ENCODE peak calls at places on chromosome 21, in nine cellular contexts. G is RWPE1, P is HFF-Myc, I is HCT116, Z is PC-9, N is nephron progenitor cell, E is IMR-90, D is pancreas, M is D721Med. U is an unnamed sample.

GRCh38 chr21:33554236-33554981 is 11.6 kb downstream of the SON start:
- DNase-seq in G (no peak), N (no peak), I (no peak), P (no peak), E (no peak), Z (no peak), M (no peak), D (no peak), U (no peak)

GRCh38 chr21:45475004-45475685 is 67.1 kb downstream of the SLC19A1 start:
- DNase-seq in G (no peak), I (no peak), N (no peak), E (no peak), P (no peak), M (no peak), D (no peak), Z (no peak), U (no peak)

GRCh38 chr21:15761508-15762100 is 31.8 kb downstream of the USP25 start:
- DNase-seq in P (no peak), D (no peak), Z (no peak), N (no peak), M (no peak), I (no peak), E (no peak), G (no peak), U (no peak)

GRCh38 chr21:33828083-33828482 is 87.5 kb downstream of the ATP5PO start:
- DNase-seq in M (no peak), E (no peak), G (no peak), Z (no peak), N (no peak), D (no peak), P (no peak), I (no peak), U (no peak)

GRCh38 chr21:36297938-36298572 is 21.9 kb upstream of the MORC3 start:
- DNase-seq in N (no peak), D (no peak), E (peak; percentile 15), Z (peak; percentile 69), I (no peak), M (no peak), P (peak; percentile 7), G (peak; percentile 56), U (no peak)

GRCh38 chr21:36849461-36849860 is 117.0 kb downstream of the HLCS start:
- DNase-seq in E (no peak), D (no peak), N (no peak), P (no peak), Z (no peak), I (no peak), G (no peak), M (no peak), U (no peak)

GRCh38 chr21:36976882-36977651 is 10.6 kb upstream of the HLCS start:
- DNase-seq in P (peak; percentile 73), E (peak; percentile 75), D (no peak), I (peak; percentile 74), Z (peak; percentile 41), M (no peak), G (peak; percentile 62), N (no peak), U (no peak)

GRCh38 chr21:15557925-15558324 is 171.9 kb upstream of the USP25 start:
- DNase-seq in I (no peak), M (no peak), E (no peak), P (no peak), D (no peak), G (no peak), Z (no peak), N (no peak), U (no peak)

GRCh38 chr21:19475525-19475924 is 1071.9 kb upstream of the TMPRSS15 start:
- DNase-seq in P (no peak), I (no peak), G (no peak), E (no peak), Z (no peak), D (no peak), N (no peak), M (no peak), U (no peak)

GRCh38 chr21:33196956-33197374 is 32.8 kb upstream of the IFNAR2 start:
- DNase-seq in G (peak; percentile 70), I (peak; percentile 68), M (no peak), E (peak; percentile 62), D (no peak), N (peak; percentile 68), P (peak; percentile 25), Z (peak; percentile 37), U (no peak)

DNA sequence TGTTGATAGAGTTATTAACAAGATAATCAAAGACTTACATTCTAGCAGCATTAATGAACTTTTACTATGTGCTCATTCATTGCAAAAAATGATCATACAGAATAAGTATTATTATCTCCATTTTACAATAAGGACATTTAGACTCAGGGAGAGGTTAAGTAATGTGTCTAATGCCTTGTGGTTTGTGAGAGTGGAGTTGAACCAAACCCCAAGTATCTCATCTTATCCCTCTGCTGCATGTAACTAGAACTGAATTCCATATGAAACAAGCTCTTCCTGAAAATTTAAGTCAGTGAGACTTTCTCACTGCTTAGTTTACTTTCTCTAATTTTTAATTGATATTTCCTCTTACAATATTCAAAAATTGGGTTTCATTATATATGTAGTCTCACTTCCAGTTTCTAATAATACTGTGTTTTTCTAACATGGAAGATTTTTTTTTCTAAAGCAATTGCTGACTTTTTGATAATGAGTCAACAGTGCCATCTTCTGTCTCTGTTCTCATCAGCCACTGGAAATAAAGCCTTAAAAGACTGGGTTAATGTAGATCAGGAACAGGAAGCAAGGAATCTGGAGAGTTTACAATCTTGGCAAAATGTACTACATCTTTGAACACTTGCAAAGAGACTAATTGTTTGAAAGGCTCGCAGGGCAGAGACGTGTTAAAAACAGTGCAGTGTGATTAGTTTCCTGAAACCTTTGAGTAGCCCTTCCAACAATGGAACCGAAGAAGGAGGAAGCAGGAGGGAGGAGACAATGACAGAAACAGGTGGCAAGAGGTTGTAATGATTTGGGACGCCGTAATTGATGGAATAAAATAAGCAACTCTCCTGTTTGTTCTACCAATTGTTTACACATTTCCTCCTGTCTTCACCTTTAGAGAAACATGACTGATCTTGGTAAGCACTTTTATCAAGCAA is 567.6 kb downstream of the MRPL39 start:
- DNase-seq in Z (no peak), D (no peak), G (no peak), I (no peak), E (peak; percentile 5), P (no peak), N (no peak), M (no peak), U (no peak)
- TF ChIP-seq CTCF in Z (no peak), D (no peak), G (peak; percentile 24), I (no peak), E (peak; percentile 18), P (no peak), N (no peak), M (peak; percentile 42), U (peak; percentile 60)

GRCh38 chr21:25639167-25639921 is at the start of gene JAM2:
- DNase-seq in N (peak; percentile 73), G (no peak), P (no peak), Z (no peak), E (peak; percentile 29), I (no peak), D (peak; percentile 68), M (peak; percentile 60), U (peak; percentile 71)
- TF ChIP-seq CTCF in N (no peak), G (no peak), P (no peak), Z (no peak), E (peak; percentile 29), I (no peak), D (no peak), M (peak; percentile 16), U (peak; percentile 58)

GRCh38 chr21:26964379-26964778 is 2.5 kb downstream of the ADAMTS5 start:
- DNase-seq in G (no peak), I (no peak), N (no peak), D (no peak), P (no peak), Z (no peak), M (no peak), E (peak; percentile 15), U (no peak)

GRCh38 chr21:26966360-26966977 is 419 bp downstream of the ADAMTS5 start:
- DNase-seq in Z (no peak), E (peak; percentile 37), G (no peak), P (no peak), M (no peak), N (no peak), D (peak; percentile 59), I (no peak), U (no peak)

GRCh38 chr21:26966978-26967913 is at the start of gene ADAMTS5:
- DNase-seq in E (peak; percentile 69), P (no peak), M (peak; percentile 35), I (no peak), D (peak; percentile 59), G (peak; percentile 10), N (peak; percentile 64), Z (no peak), U (peak; percentile 72)

GRCh38 chr21:26965091-26965566 is 1.8 kb downstream of the ADAMTS5 start:
- DNase-seq in Z (no peak), I (no peak), P (no peak), N (no peak), M (no peak), D (no peak), E (no peak), G (no peak), U (no peak)

GRCh38 chr21:26965567-26966359 is 1.1 kb downstream of the ADAMTS5 start:
- DNase-seq in I (no peak), P (no peak), D (peak; percentile 71), Z (no peak), N (peak; percentile 73), M (no peak), E (peak; percentile 12), G (no peak), U (peak; percentile 77)
- TF ChIP-seq CTCF in I (no peak), P (peak; percentile 44), D (no peak), Z (no peak), N (peak; percentile 46), M (no peak), E (no peak), G (no peak), U (peak; percentile 63)

GRCh38 chr21:31686272-31686913 is 26.9 kb downstream of the SOD1 start:
- DNase-seq in N (no peak), P (no peak), G (no peak), D (no peak), I (no peak), Z (no peak), E (no peak), M (no peak), U (no peak)

GRCh38 chr21:31688603-31689368 is 29.3 kb downstream of the SOD1 start:
- DNase-seq in I (no peak), D (no peak), Z (no peak), M (no peak), G (no peak), E (peak; percentile 24), P (no peak), N (no peak), U (no peak)

GRCh38 chr21:31684918-31685317 is 25.4 kb downstream of the SOD1 start:
- DNase-seq in N (no peak), D (no peak), M (no peak), P (no peak), G (no peak), Z (no peak), E (no peak), I (no peak), U (no peak)

GRCh38 chr21:31683029-31683428 is 23.5 kb downstream of the SOD1 start:
- DNase-seq in D (no peak), N (no peak), M (no peak), G (peak; percentile 17), E (no peak), Z (no peak), P (no peak), I (no peak), U (no peak)

DNA sequence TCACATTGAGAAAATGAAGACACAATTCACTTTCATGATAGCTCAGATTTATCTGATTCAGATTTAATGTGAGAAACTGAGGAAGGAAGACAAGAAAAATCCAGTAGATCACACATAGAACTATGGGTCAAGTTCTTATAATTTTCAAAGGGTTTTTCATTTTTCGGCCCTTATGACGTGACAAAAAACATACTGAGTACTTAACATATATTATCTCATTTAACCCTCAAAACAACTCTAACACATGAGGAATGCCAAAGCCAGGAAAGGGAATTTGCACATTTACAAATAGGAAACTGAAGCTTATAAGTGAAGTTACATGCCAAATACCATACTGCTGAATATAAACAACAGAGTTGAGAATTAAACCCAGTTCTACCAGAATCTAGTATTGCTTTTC is 27.6 kb downstream of the SOD1 start:
- DNase-seq in E (peak; percentile 11), D (no peak), Z (no peak), M (no peak), P (no peak), G (no peak), I (no peak), N (no peak), U (no peak)
- TF ChIP-seq CTCF in E (no peak), D (no peak), Z (no peak), M (no peak), P (no peak), G (no peak), I (no peak), N (no peak), U (no peak)

U was measured in type B pancreatic cell.